ENCODE peak calls at places on chromosomes 13 and 19, in six cellular contexts. Y is effector memory CD4-positive, alpha-beta T cell; K is neural progenitor cell; Q is fibroblast of lung; B is endothelial cell of umbilical vein; G is heart right ventricle. A is an unnamed sample.

GRCh38 chr19:10760268-10760944 is 42.5 kb downstream of the DNM2 start:
- DNase-seq in Y (no peak), K (no peak), Q (peak), B (no peak), G (no peak), A (no peak)

GRCh38 chr13:106302843-106303242 is 232.6 kb downstream of the EFNB2 start:
- DNase-seq in Y (no peak), K (no peak), Q (no peak), B (no peak), G (no peak), A (no peak)

GRCh38 chr19:49427855-49428546 is 2.8 kb downstream of the GFY start:
- DNase-seq in Y (no peak), K (peak), Q (no peak), B (no peak), G (no peak), A (no peak)

GRCh38 chr19:41192574-41193419 is at the start of gene CYP2S1:
- DNase-seq in Y (no peak), K (peak), Q (no peak), B (no peak), G (no peak), A (no peak)

GRCh38 chr19:13208131-13208963 is 58.1 kb downstream of the IER2 start:
- DNase-seq in Y (peak), K (peak), Q (peak), B (peak), G (peak), A (no peak)

GRCh38 chr13:33202644-33203169 is 82.8 kb downstream of the STARD13 start:
- DNase-seq in Y (no peak), K (no peak), Q (no peak), B (no peak), G (no peak), A (no peak)

GRCh38 chr19:16868423-16869130 is 20.2 kb upstream of the F2RL3 start:
- DNase-seq in Y (no peak), K (no peak), Q (no peak), B (no peak), G (no peak), A (no peak)

GRCh38 chr19:8310342-8311055 is 2.3 kb upstream of the CD320 start:
- DNase-seq in Y (no peak), K (no peak), Q (no peak), B (no peak), G (peak), A (no peak)

GRCh38 chr19:36028313-36029041 is 4.2 kb downstream of the CLIP3 start:
- DNase-seq in Y (no peak), K (no peak), Q (no peak), B (no peak), G (no peak), A (no peak)

GRCh38 chr13:51674276-51674675 is 90.0 kb downstream of the WDFY2 start:
- DNase-seq in Y (no peak), K (peak), Q (no peak), B (no peak), G (no peak), A (no peak)

GRCh38 chr13:33195693-33196464 is 89.7 kb downstream of the STARD13 start:
- DNase-seq in Y (no peak), K (no peak), Q (no peak), B (no peak), G (no peak), A (no peak)

DNA sequence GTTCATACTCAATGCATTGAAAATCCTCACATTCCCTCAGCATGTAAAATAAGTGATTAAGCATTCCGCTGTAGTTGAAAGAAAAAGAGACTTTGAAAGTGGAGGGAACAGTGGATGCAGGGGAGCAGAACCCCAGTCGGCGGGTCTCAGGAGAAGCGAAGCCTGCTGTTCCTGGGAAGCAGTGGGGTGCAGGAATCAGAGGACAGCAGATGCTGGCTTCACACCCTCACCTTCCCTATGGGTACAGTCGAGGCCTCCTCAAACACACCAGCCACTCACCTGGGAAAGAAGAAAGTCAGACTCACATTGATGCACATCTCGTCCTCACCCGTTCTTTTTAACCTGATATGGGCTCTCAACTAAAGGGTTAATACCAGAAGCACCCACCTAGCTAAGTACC is 38.2 kb downstream of the COL4A2 start:
- DNase-seq in Y (no peak), K (no peak), Q (no peak), B (no peak), G (no peak), A (no peak)
- H3K27ac ChIP-seq in Y (no peak), K (no peak), Q (no peak), B (no peak), G (no peak), A (no peak)

DNA sequence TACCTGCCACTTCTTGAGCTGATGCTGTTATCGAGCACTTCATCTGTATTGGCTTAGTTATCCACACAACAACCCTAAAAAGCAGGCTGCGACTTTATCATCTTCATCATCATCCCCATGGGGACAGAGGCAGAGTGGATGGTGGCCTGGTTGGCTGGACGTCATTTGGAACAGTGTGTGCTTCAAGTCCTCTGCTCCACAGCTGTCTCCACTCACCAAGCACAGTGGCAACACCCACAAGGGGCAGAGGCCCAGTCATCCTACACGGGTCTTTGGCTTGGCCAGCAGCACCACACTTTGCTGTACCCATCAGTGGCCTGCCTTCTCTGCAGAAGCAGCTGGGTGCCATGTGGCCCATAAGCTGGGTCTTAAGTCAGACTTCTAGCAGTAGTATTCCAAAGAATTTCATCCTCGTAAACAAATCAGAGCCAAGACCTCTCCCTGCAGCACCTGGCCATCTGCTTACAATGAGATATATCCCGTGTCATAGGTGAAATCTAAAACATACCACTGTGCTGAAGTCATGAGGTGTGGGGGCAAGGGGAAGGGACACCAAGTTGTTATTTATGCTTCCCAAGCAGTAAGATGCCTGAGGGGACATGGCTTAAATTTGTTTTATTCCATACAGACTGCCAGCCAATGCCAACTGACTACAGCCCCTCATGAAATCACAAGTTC is 47.9 kb upstream of the EPHX3 start:
- DNase-seq in Y (no peak), K (no peak), Q (no peak), B (no peak), G (no peak), A (no peak)
- H3K27ac ChIP-seq in Y (peak), K (peak), Q (peak), B (no peak), G (peak), A (peak)

GRCh38 chr19:3057275-3057714 is 5.0 kb downstream of the TLE5 start:
- DNase-seq in Y (no peak), K (no peak), Q (peak), B (no peak), G (peak), A (peak)
- H3K27ac ChIP-seq in Y (peak), K (no peak), Q (peak), B (no peak), G (peak), A (peak)

GRCh38 chr19:757811-758668 is 7.1 kb downstream of the MISP start:
- DNase-seq in Y (no peak), K (no peak), Q (no peak), B (no peak), G (no peak), A (no peak)
- H3K27ac ChIP-seq in Y (no peak), K (no peak), Q (no peak), B (no peak), G (no peak), A (no peak)

DNA sequence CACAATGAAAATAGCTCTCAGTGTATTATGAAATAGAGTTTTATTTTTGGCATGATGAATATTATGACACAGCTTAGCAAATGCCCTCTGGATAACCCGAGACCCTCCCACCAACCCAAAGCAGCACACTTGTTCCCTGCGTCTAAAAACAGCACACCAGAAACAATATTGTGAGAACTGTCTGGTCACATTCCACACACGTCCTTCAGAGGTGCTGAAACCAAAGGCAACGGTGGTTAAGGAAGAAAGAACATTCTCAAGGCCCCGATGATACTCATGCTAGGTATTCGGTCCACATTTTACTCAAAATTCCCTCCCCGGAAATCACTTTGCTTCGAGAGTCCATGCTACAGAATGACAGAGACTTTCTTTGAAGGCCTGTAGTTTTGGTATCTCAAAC is 156.7 kb downstream of the SLC7A1 start:
- DNase-seq in Y (no peak), K (no peak), Q (peak), B (no peak), G (peak), A (no peak)
- H3K27ac ChIP-seq in Y (no peak), K (no peak), Q (no peak), B (no peak), G (peak), A (no peak)

GRCh38 chr13:35714588-35714987 is 238.1 kb upstream of the MAB21L1 start:
- DNase-seq in Y (no peak), K (peak), Q (no peak), B (no peak), G (no peak), A (no peak)

GRCh38 chr13:35716186-35716585 is 239.7 kb upstream of the MAB21L1 start:
- DNase-seq in Y (no peak), K (no peak), Q (peak), B (no peak), G (no peak), A (no peak)

GRCh38 chr13:35712907-35713685 is 236.6 kb upstream of the MAB21L1 start:
- DNase-seq in Y (no peak), K (no peak), Q (peak), B (no peak), G (no peak), A (no peak)

GRCh38 chr13:35714096-35714495 is 237.6 kb upstream of the MAB21L1 start:
- DNase-seq in Y (no peak), K (peak), Q (no peak), B (no peak), G (no peak), A (no peak)

DNA sequence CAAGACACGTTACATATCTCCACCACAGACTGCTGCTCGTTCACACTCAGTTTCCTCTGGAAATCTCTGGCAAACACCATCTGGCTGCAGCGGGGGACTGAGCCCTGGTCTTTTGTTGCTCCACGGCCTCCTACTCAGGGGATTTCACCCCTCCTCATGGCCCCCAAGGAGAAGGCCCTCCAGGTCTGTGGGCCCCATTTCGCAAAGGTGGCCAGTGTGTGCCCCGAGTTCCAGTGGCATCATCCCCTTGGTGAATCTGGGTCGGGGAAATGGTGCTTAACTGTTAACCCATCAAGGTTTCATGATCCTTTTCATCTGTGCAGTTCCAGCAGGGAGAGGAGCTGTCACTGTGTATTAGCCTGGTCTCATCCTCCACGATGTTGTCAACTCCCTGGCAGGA is 235.4 kb upstream of the MAB21L1 start:
- DNase-seq in Y (no peak), K (no peak), Q (no peak), B (no peak), G (no peak), A (no peak)
- H3K27ac ChIP-seq in Y (no peak), K (no peak), Q (no peak), B (no peak), G (no peak), A (no peak)

DNA sequence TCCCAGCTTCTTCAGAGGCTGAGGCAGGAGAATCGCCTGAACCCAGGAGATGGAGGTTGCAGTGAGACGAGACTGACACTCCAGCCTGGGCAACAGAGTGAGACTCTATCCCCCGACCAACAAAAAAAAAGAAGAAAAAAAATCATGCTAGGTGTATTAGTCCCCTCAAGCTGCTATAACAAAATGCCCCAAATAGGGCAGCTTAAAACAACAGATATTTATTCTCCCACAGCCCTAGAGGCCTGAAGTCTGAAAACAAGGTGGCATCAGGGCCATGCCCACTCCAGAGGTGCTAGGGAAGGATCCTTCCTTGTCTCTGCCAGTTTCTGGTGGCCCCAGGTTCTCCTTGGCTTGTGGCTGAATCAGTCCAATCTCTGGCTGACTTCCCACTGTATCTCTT is 8.6 kb upstream of the EHD2 start:
- DNase-seq in Y (no peak), K (no peak), Q (no peak), B (no peak), G (no peak), A (no peak)
- H3K27ac ChIP-seq in Y (no peak), K (no peak), Q (no peak), B (no peak), G (no peak), A (no peak)